ENCODE peak calls at places on chromosome 19, in eight cellular contexts. S, D, Y, C, A, W, T and N are unnamed samples.

GRCh38 chr19:2618611-2619010 is 83.9 kb downstream of the GNG7 start:
- DNase-seq in T (peak), W (peak), C (peak), Y (peak), D (no peak), A (peak), S (no peak), N (no peak)

GRCh38 chr19:40750035-40750284 is 317 bp downstream of the ACTMAP start:
- DNase-seq in D (no peak), C (no peak), A (no peak), W (no peak), Y (no peak), T (no peak), S (no peak), N (no peak)

GRCh38 chr19:38433268-38433733 is at the start of gene RYR1:
- DNase-seq in T (peak), C (peak), S (peak), Y (peak), A (no peak), W (peak), D (peak), N (no peak)

GRCh38 chr19:13134626-13135025 is 15.5 kb downstream of the STX10 start:
- DNase-seq in A (no peak), Y (no peak), C (no peak), T (no peak), D (no peak), S (no peak), W (no peak), N (no peak)

GRCh38 chr19:28130066-28130511 is 1082.9 kb downstream of the UQCRFS1 start:
- DNase-seq in C (no peak), D (no peak), Y (no peak), A (no peak), W (no peak), S (no peak), T (no peak), N (no peak)

GRCh38 chr19:45391346-45391745 is 13.5 kb downstream of the PPP1R13L start:
- DNase-seq in C (peak), D (no peak), W (no peak), Y (no peak), S (no peak), A (no peak), T (no peak), N (no peak)

GRCh38 chr19:17944301-17944700 is 11.5 kb downstream of the CCDC124 start:
- DNase-seq in D (peak), A (peak), W (no peak), T (no peak), S (no peak), C (peak), Y (no peak), N (peak)

GRCh38 chr19:35696835-35697234 is 7.5 kb upstream of the ZBTB32 start:
- DNase-seq in W (no peak), Y (no peak), A (no peak), C (no peak), D (no peak), S (no peak), T (no peak), N (no peak)

GRCh38 chr19:28076628-28077027 is 1136.3 kb downstream of the UQCRFS1 start:
- DNase-seq in T (no peak), C (no peak), D (no peak), S (no peak), W (no peak), A (no peak), Y (no peak), N (no peak)

GRCh38 chr19:49411681-49412321 is 11.4 kb downstream of the PTH2 start:
- DNase-seq in W (no peak), Y (no peak), T (no peak), D (no peak), C (no peak), A (no peak), S (no peak), N (no peak)

GRCh38 chr19:12828494-12828893 is 5.9 kb downstream of the RTBDN start:
- DNase-seq in T (no peak), D (no peak), A (no peak), W (no peak), S (peak), C (peak), Y (no peak), N (no peak)

GRCh38 chr19:46613525-46613924 is 11.4 kb downstream of the PTGIR start:
- DNase-seq in A (no peak), D (no peak), S (no peak), T (no peak), C (no peak), W (peak), Y (no peak), N (no peak)

GRCh38 chr19:44890366-44891015 is 563 bp upstream of the TOMM40 start:
- DNase-seq in A (peak), Y (no peak), T (no peak), C (peak), D (peak), S (no peak), W (no peak), N (peak)

GRCh38 chr19:7870571-7871279 is 3.5 kb downstream of the PRR36 start:
- DNase-seq in Y (no peak), C (peak), A (no peak), S (peak), D (peak), T (peak), W (peak), N (no peak)

GRCh38 chr19:18057557-18057956 is 29.2 kb downstream of the IL12RB1 start:
- DNase-seq in T (no peak), A (no peak), Y (no peak), S (peak), C (peak), W (peak), D (no peak), N (no peak)

GRCh38 chr19:6033744-6034264 is 55.9 kb upstream of the RANBP3 start:
- DNase-seq in S (no peak), Y (no peak), A (no peak), D (no peak), C (no peak), W (no peak), T (no peak), N (no peak)

GRCh38 chr19:17183271-17183757 is 31.8 kb upstream of the USE1 start:
- DNase-seq in W (no peak), A (no peak), D (no peak), Y (no peak), C (no peak), T (no peak), S (no peak), N (no peak)

GRCh38 chr19:15210323-15210774 is 9.6 kb upstream of the NOTCH3 start:
- DNase-seq in W (peak), C (peak), T (no peak), S (no peak), A (peak), D (no peak), Y (no peak), N (peak)

GRCh38 chr19:49988433-49988832 is 27.5 kb upstream of the SIGLEC11 start:
- DNase-seq in A (no peak), C (peak), W (no peak), S (no peak), D (peak), Y (no peak), T (no peak), N (no peak)

GRCh38 chr19:14432817-14433453 is at the start of gene PKN1:
- DNase-seq in C (no peak), A (no peak), Y (no peak), D (peak), S (peak), W (peak), T (peak), N (no peak)

GRCh38 chr19:48511800-48512503 is at the start of gene LMTK3:
- DNase-seq in T (peak), S (no peak), C (peak), A (no peak), D (peak), Y (peak), W (no peak), N (no peak)

GRCh38 chr19:4077800-4078683 is 11.3 kb upstream of the ZBTB7A start:
- DNase-seq in Y (no peak), W (peak), S (no peak), T (no peak), A (no peak), C (no peak), D (no peak), N (no peak)

GRCh38 chr19:4115818-4116385 is 8.0 kb downstream of the MAP2K2 start:
- DNase-seq in S (no peak), T (no peak), A (no peak), C (no peak), W (no peak), D (peak), Y (no peak), N (no peak)